ENCODE peak calls at places on chromosomes 7 and 10, in ten cellular contexts. H is PC-9, I is HepG2, L is pancreas, U is K562, P is DND-41, E is left ventricle myocardium inferior, A is IMR-90, R is adrenal gland, B is A549. C is an unnamed sample.

GRCh38 chr10:21202766-21203457 is 305.8 kb upstream of the NEBL start:
- DNase-seq in H (no peak), I (no peak), L (no peak), U (no peak), P (no peak), E (no peak), A (no peak), R (no peak), B (no peak), C (no peak)

GRCh38 chr7:19101911-19102310 is 15.5 kb downstream of the TWIST1 start:
- DNase-seq in H (no peak), I (no peak), L (no peak), U (no peak), P (no peak), E (no peak), A (no peak), R (no peak), B (no peak), C (no peak)

GRCh38 chr10:24826022-24826421 is 102.3 kb upstream of the ARHGAP21 start:
- DNase-seq in H (no peak), I (no peak), L (no peak), U (no peak), P (no peak), E (no peak), A (peak), R (peak), B (no peak), C (no peak)

GRCh38 chr10:92847185-92847864 is 995 bp upstream of the EXOC6 start:
- DNase-seq in H (peak), I (peak), L (no peak), U (no peak), P (no peak), E (no peak), A (peak), R (no peak), B (no peak), C (no peak)

GRCh38 chr7:20318933-20319332 is 11.8 kb upstream of the ITGB8 start:
- DNase-seq in H (no peak), I (no peak), L (no peak), U (no peak), P (no peak), E (no peak), A (no peak), R (no peak), B (no peak), C (no peak)

GRCh38 chr7:29569648-29570047 is 6.0 kb downstream of the PRR15 start:
- DNase-seq in H (peak), I (peak), L (no peak), U (no peak), P (no peak), E (no peak), A (no peak), R (no peak), B (no peak), C (no peak)

GRCh38 chr7:26329520-26330269 is 38.0 kb downstream of the SNX10 start:
- DNase-seq in H (no peak), I (no peak), L (no peak), U (no peak), P (no peak), E (peak), A (no peak), R (peak), B (no peak), C (no peak)

GRCh38 chr7:30256459-30256858 is 27.9 kb upstream of the ZNRF2 start:
- DNase-seq in H (no peak), I (no peak), L (no peak), U (no peak), P (no peak), E (no peak), A (no peak), R (no peak), B (no peak), C (no peak)

GRCh38 chr7:33720870-33721269 is 184.5 kb upstream of the BMPER start:
- DNase-seq in H (no peak), I (no peak), L (no peak), U (no peak), P (no peak), E (no peak), A (no peak), R (no peak), B (no peak), C (no peak)

GRCh38 chr7:131425992-131426391 is 98.3 kb downstream of the MKLN1 start:
- DNase-seq in H (no peak), I (no peak), L (no peak), U (no peak), P (no peak), E (no peak), A (no peak), R (no peak), B (no peak), C (no peak)

GRCh38 chr7:13998866-13999265 is 9.4 kb upstream of the ETV1 start:
- DNase-seq in H (no peak), I (no peak), L (no peak), U (no peak), P (no peak), E (no peak), A (no peak), R (no peak), B (no peak), C (no peak)

GRCh38 chr10:62614389-62615157 is 189.9 kb upstream of the ADO start:
- DNase-seq in H (no peak), I (no peak), L (no peak), U (no peak), P (no peak), E (no peak), A (peak), R (no peak), B (peak), C (no peak)

GRCh38 chr7:2495402-2496309 is 19.5 kb upstream of the GRIFIN start:
- DNase-seq in H (no peak), I (no peak), L (no peak), U (no peak), P (no peak), E (no peak), A (no peak), R (no peak), B (no peak), C (no peak)

GRCh38 chr10:94281654-94282053 is 81.1 kb downstream of the NOC3L start:
- DNase-seq in H (no peak), I (no peak), L (no peak), U (no peak), P (no peak), E (no peak), A (no peak), R (no peak), B (no peak), C (no peak)

GRCh38 chr10:76202777-76203176 is 771.4 kb downstream of the LRMDA start:
- DNase-seq in H (no peak), I (no peak), L (no peak), U (no peak), P (no peak), E (no peak), A (peak), R (no peak), B (no peak), C (no peak)

GRCh38 chr7:149879801-149880738 is 6.3 kb downstream of the ATP6V0E2 start:
- DNase-seq in H (no peak), I (no peak), L (no peak), U (no peak), P (no peak), E (no peak), A (no peak), R (no peak), B (no peak), C (no peak)

GRCh38 chr7:20219446-20220292 is 2.5 kb upstream of the MACC1 start:
- DNase-seq in H (peak), I (peak), L (peak), U (peak), P (no peak), E (peak), A (peak), R (peak), B (peak), C (no peak)

GRCh38 chr7:49174396-49174795 is 250.0 kb downstream of the CDC14C start:
- DNase-seq in H (no peak), I (no peak), L (no peak), U (no peak), P (no peak), E (no peak), A (no peak), R (no peak), B (no peak), C (no peak)

GRCh38 chr10:27687326-27687725 is 58.3 kb downstream of the MKX start:
- DNase-seq in H (no peak), I (no peak), L (no peak), U (no peak), P (no peak), E (no peak), A (peak), R (no peak), B (no peak), C (no peak)

GRCh38 chr10:123565691-123566660 is 100.2 kb upstream of the GPR26 start:
- DNase-seq in H (no peak), I (no peak), L (no peak), U (no peak), P (no peak), E (no peak), A (no peak), R (no peak), B (no peak), C (no peak)

GRCh38 chr10:97532935-97533671 is 34.4 kb downstream of the UBTD1 start:
- DNase-seq in H (no peak), I (no peak), L (no peak), U (no peak), P (no peak), E (no peak), A (peak), R (no peak), B (peak), C (no peak)

GRCh38 chr10:15439381-15439837 is 68.3 kb upstream of the FAM171A1 start:
- DNase-seq in H (no peak), I (peak), L (no peak), U (peak), P (no peak), E (peak), A (peak), R (peak), B (peak), C (no peak)

GRCh38 chr10:1368772-1369171 is 312.6 kb downstream of the WDR37 start:
- DNase-seq in H (peak), I (peak), L (peak), U (peak), P (no peak), E (no peak), A (no peak), R (peak), B (peak), C (peak)

GRCh38 chr7:40623863-40624262 is 489.1 kb downstream of the SUGCT start:
- DNase-seq in H (no peak), I (no peak), L (no peak), U (no peak), P (no peak), E (no peak), A (no peak), R (no peak), B (no peak), C (no peak)

GRCh38 chr7:48360574-48360973 is 189.3 kb downstream of the ABCA13 start:
- DNase-seq in H (no peak), I (no peak), L (no peak), U (no peak), P (no peak), E (no peak), A (peak), R (no peak), B (no peak), C (no peak)

GRCh38 chr7:19442016-19442785 is 266.6 kb downstream of the POLR1F start:
- DNase-seq in H (peak), I (no peak), L (no peak), U (no peak), P (no peak), E (no peak), A (peak), R (peak), B (peak), C (no peak)

GRCh38 chr7:79610301-79610700 is 156.8 kb upstream of the MAGI2 start:
- DNase-seq in H (no peak), I (no peak), L (no peak), U (no peak), P (no peak), E (no peak), A (peak), R (no peak), B (no peak), C (no peak)

GRCh38 chr10:71378341-71379117 is 18.2 kb upstream of the CDH23 start:
- DNase-seq in H (no peak), I (no peak), L (no peak), U (no peak), P (no peak), E (no peak), A (no peak), R (no peak), B (no peak), C (no peak)

GRCh38 chr10:74208081-74208480 is 57.1 kb downstream of the ADK start:
- DNase-seq in H (no peak), I (no peak), L (peak), U (no peak), P (no peak), E (no peak), A (no peak), R (no peak), B (no peak), C (no peak)

GRCh38 chr7:29970158-29970557 is 19.4 kb downstream of the SCRN1 start:
- DNase-seq in H (no peak), I (no peak), L (no peak), U (no peak), P (no peak), E (no peak), A (no peak), R (no peak), B (no peak), C (no peak)

GRCh38 chr7:54860843-54861242 is 101.8 kb upstream of the SEC61G start:
- DNase-seq in H (no peak), I (no peak), L (no peak), U (no peak), P (no peak), E (no peak), A (no peak), R (no peak), B (no peak), C (no peak)

GRCh38 chr10:110679633-110680472 is 35.7 kb downstream of the RBM20 start:
- DNase-seq in H (no peak), I (no peak), L (no peak), U (no peak), P (no peak), E (peak), A (no peak), R (no peak), B (no peak), C (no peak)

DNA sequence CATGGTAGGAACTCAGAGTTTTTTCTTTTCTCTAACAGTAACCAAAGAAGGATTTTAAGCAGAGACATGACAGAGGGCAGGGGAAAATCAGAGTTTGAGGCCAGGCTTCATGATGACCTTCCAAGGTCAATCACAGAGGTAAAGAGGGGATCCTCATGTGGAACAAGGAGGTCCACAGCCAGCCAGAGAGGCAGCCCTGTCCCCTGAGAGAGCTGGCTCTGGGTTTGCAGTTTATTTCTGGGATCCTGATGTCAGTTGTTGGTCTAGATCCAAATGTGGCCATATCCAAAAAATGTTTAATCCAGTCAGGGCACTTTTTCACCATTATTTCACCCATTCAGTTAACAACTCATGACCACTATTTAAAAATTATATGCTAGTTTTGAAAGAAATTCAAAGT is 45.6 kb downstream of the GPR141 start:
- DNase-seq in H (no peak), I (no peak), L (no peak), U (no peak), P (no peak), E (no peak), A (no peak), R (no peak), B (no peak), C (no peak)
- H3K27ac ChIP-seq in H (no peak), I (no peak), L (no peak), U (no peak), P (no peak), E (peak), A (no peak), R (no peak), B (peak), C (no peak)

GRCh38 chr10:66788142-66788541 is 137.7 kb upstream of the LRRTM3 start:
- DNase-seq in H (no peak), I (no peak), L (no peak), U (no peak), P (no peak), E (no peak), A (no peak), R (no peak), B (no peak), C (no peak)
- H3K27ac ChIP-seq in H (no peak), I (no peak), L (no peak), U (no peak), P (no peak), E (no peak), A (no peak), R (peak), B (no peak), C (no peak)

GRCh38 chr7:76054129-76055120 is 6.5 kb downstream of the MDH2 start:
- DNase-seq in H (peak), I (no peak), L (peak), U (no peak), P (no peak), E (no peak), A (peak), R (peak), B (peak), C (no peak)
- H3K27ac ChIP-seq in H (peak), I (no peak), L (no peak), U (no peak), P (no peak), E (peak), A (peak), R (peak), B (no peak), C (no peak)

GRCh38 chr10:126551197-126551596 is 119.3 kb downstream of the C10orf90 start:
- DNase-seq in H (no peak), I (no peak), L (no peak), U (no peak), P (no peak), E (no peak), A (no peak), R (no peak), B (no peak), C (no peak)
- H3K27ac ChIP-seq in H (no peak), I (no peak), L (no peak), U (no peak), P (no peak), E (no peak), A (no peak), R (no peak), B (no peak), C (no peak)